ENCODE peak calls at places on chromosomes 4 and X, in five cellular contexts. One of them, this sample, is unnamed.

GRCh38 chrX:15646543-15646942 is 18.1 kb downstream of the CLTRN start:
- DNase-seq in left ventricle myocardium inferior: no peak
- DNase-seq in PC-3: no peak
- DNase-seq in K562: no peak
- DNase-seq in adrenal gland: no peak
- DNase-seq in this sample: no peak

GRCh38 chrX:55240788-55241187 is 20.6 kb downstream of the PAGE5 start:
- DNase-seq in PC-3: no peak
- DNase-seq in K562: no peak
- DNase-seq in adrenal gland: no peak
- DNase-seq in left ventricle myocardium inferior: no peak
- DNase-seq in this sample: no peak

GRCh38 chr4:52780206-52780605 is 29.0 kb upstream of the ERVMER34-1 start:
- DNase-seq in K562: no peak
- DNase-seq in adrenal gland: peak; percentile 28
- DNase-seq in left ventricle myocardium inferior: peak; percentile 34
- DNase-seq in PC-3: peak; percentile 52
- DNase-seq in this sample: peak; percentile 5

GRCh38 chrX:24478516-24478915 is 13.4 kb downstream of the PDK3 start:
- DNase-seq in PC-3: no peak
- DNase-seq in adrenal gland: no peak
- DNase-seq in left ventricle myocardium inferior: no peak
- DNase-seq in K562: no peak
- DNase-seq in this sample: no peak

GRCh38 chr4:102477657-102478056 is 23.5 kb upstream of the NFKB1 start:
- DNase-seq in PC-3: peak; percentile 30
- DNase-seq in K562: no peak
- DNase-seq in adrenal gland: no peak
- DNase-seq in left ventricle myocardium inferior: no peak
- DNase-seq in this sample: no peak

GRCh38 chr4:187656953-187657352 is 338.6 kb upstream of the ZFP42 start:
- DNase-seq in left ventricle myocardium inferior: no peak
- DNase-seq in adrenal gland: no peak
- DNase-seq in PC-3: no peak
- DNase-seq in K562: no peak
- DNase-seq in this sample: peak; percentile 59

GRCh38 chr4:185933078-185933581 is 121.1 kb upstream of the SORBS2 start:
- DNase-seq in adrenal gland: no peak
- DNase-seq in left ventricle myocardium inferior: no peak
- DNase-seq in K562: no peak
- DNase-seq in PC-3: peak; percentile 28
- DNase-seq in this sample: peak; percentile 56

GRCh38 chr4:148076964-148077363 is 345.1 kb downstream of the ARHGAP10 start:
- DNase-seq in adrenal gland: no peak
- DNase-seq in K562: no peak
- DNase-seq in PC-3: no peak
- DNase-seq in left ventricle myocardium inferior: no peak
- DNase-seq in this sample: no peak

GRCh38 chr4:81946996-81947395 is 426.8 kb downstream of the HNRNPD start:
- DNase-seq in adrenal gland: no peak
- DNase-seq in PC-3: no peak
- DNase-seq in K562: no peak
- DNase-seq in left ventricle myocardium inferior: no peak
- DNase-seq in this sample: no peak

GRCh38 chr4:115090483-115091075 is 22.8 kb downstream of the NDST4 start:
- DNase-seq in adrenal gland: no peak
- DNase-seq in K562: no peak
- DNase-seq in PC-3: peak; percentile 58
- DNase-seq in left ventricle myocardium inferior: no peak
- DNase-seq in this sample: no peak

GRCh38 chr4:25069014-25069413 is 38.3 kb upstream of the LGI2 start:
- DNase-seq in adrenal gland: no peak
- DNase-seq in PC-3: peak; percentile 34
- DNase-seq in left ventricle myocardium inferior: no peak
- DNase-seq in K562: no peak
- DNase-seq in this sample: no peak

GRCh38 chr4:23368081-23368697 is 521.7 kb downstream of the PPARGC1A start:
- DNase-seq in left ventricle myocardium inferior: no peak
- DNase-seq in PC-3: peak; percentile 5
- DNase-seq in adrenal gland: no peak
- DNase-seq in K562: peak; percentile 26
- DNase-seq in this sample: no peak

GRCh38 chr4:75919914-75920313 is 17.7 kb upstream of the PPEF2 start:
- DNase-seq in K562: no peak
- DNase-seq in PC-3: no peak
- DNase-seq in left ventricle myocardium inferior: peak; percentile 26
- DNase-seq in adrenal gland: no peak
- DNase-seq in this sample: no peak

GRCh38 chrX:140149761-140150160 is 184.4 kb upstream of the CXorf66 start:
- DNase-seq in K562: no peak
- DNase-seq in adrenal gland: no peak
- DNase-seq in left ventricle myocardium inferior: no peak
- DNase-seq in PC-3: no peak
- DNase-seq in this sample: no peak

GRCh38 chr4:107743532-107743931 is 23.5 kb upstream of the PAPSS1 start:
- DNase-seq in PC-3: no peak
- DNase-seq in adrenal gland: no peak
- DNase-seq in left ventricle myocardium inferior: no peak
- DNase-seq in K562: no peak
- DNase-seq in this sample: no peak

GRCh38 chr4:102438396-102438795 is 62.8 kb upstream of the NFKB1 start:
- DNase-seq in left ventricle myocardium inferior: no peak
- DNase-seq in K562: no peak
- DNase-seq in PC-3: peak; percentile 32
- DNase-seq in adrenal gland: no peak
- DNase-seq in this sample: no peak

GRCh38 chrX:140866446-140866845 is 135.9 kb upstream of the SPANXB1 start:
- DNase-seq in K562: no peak
- DNase-seq in adrenal gland: no peak
- DNase-seq in PC-3: peak; percentile 9
- DNase-seq in left ventricle myocardium inferior: no peak
- DNase-seq in this sample: no peak

GRCh38 chrX:23286731-23287130 is 47.9 kb upstream of the PTCHD1 start:
- DNase-seq in adrenal gland: no peak
- DNase-seq in left ventricle myocardium inferior: no peak
- DNase-seq in PC-3: no peak
- DNase-seq in K562: no peak
- DNase-seq in this sample: no peak

GRCh38 chr4:114399085-114399484 is 199.5 kb upstream of the UGT8 start:
- DNase-seq in PC-3: no peak
- DNase-seq in left ventricle myocardium inferior: no peak
- DNase-seq in adrenal gland: no peak
- DNase-seq in K562: no peak
- DNase-seq in this sample: no peak

GRCh38 chrX:69538321-69538876 is 34.3 kb downstream of the NALF2 start:
- DNase-seq in left ventricle myocardium inferior: peak; percentile 69
- DNase-seq in PC-3: peak; percentile 58
- DNase-seq in K562: peak; percentile 77
- DNase-seq in adrenal gland: peak; percentile 83
- DNase-seq in this sample: no peak
- H3K4me3 ChIP-seq in left ventricle myocardium inferior: peak overlapping the region; percentile 64
- H3K4me3 ChIP-seq in PC-3: peak overlapping the region; percentile 63
- H3K4me3 ChIP-seq in K562: no peak overlapping the region
- H3K4me3 ChIP-seq in adrenal gland: no peak overlapping the region
- H3K4me3 ChIP-seq in this sample: peak overlapping the region; percentile 37

GRCh38 chr4:5824635-5825034 is 68.3 kb downstream of the CRMP1 start:
- DNase-seq in left ventricle myocardium inferior: no peak
- DNase-seq in PC-3: peak; percentile 55
- DNase-seq in K562: peak; percentile 44
- DNase-seq in adrenal gland: no peak
- DNase-seq in this sample: no peak
- TF ChIP-seq CTCF in left ventricle myocardium inferior: peak; percentile 62
- TF ChIP-seq CTCF in PC-3: peak; percentile 64
- TF ChIP-seq CTCF in K562: peak; percentile 55
- TF ChIP-seq CTCF in adrenal gland: no peak
- TF ChIP-seq CTCF in this sample: peak; percentile 74

GRCh38 chrX:129956765-129957164 is 25.7 kb upstream of the BCORL1 start:
- DNase-seq in left ventricle myocardium inferior: no peak
- DNase-seq in K562: no peak
- DNase-seq in adrenal gland: no peak
- DNase-seq in PC-3: no peak
- DNase-seq in this sample: no peak
- H3K4me3 ChIP-seq in left ventricle myocardium inferior: peak overlapping the region; percentile 64
- H3K4me3 ChIP-seq in K562: peak overlapping the region; percentile 30
- H3K4me3 ChIP-seq in adrenal gland: no peak overlapping the region
- H3K4me3 ChIP-seq in PC-3: no peak overlapping the region
- H3K4me3 ChIP-seq in this sample: peak overlapping the region; percentile 37

GRCh38 chr4:152398060-152398459 is 137.8 kb downstream of the FBXW7 start:
- DNase-seq in PC-3: peak; percentile 48
- DNase-seq in left ventricle myocardium inferior: no peak
- DNase-seq in K562: no peak
- DNase-seq in adrenal gland: no peak
- DNase-seq in this sample: no peak
- TF ChIP-seq CTCF in PC-3: peak; percentile 50
- TF ChIP-seq CTCF in left ventricle myocardium inferior: peak; percentile 50
- TF ChIP-seq CTCF in K562: no peak
- TF ChIP-seq CTCF in adrenal gland: no peak
- TF ChIP-seq CTCF in this sample: peak; percentile 15

DNA sequence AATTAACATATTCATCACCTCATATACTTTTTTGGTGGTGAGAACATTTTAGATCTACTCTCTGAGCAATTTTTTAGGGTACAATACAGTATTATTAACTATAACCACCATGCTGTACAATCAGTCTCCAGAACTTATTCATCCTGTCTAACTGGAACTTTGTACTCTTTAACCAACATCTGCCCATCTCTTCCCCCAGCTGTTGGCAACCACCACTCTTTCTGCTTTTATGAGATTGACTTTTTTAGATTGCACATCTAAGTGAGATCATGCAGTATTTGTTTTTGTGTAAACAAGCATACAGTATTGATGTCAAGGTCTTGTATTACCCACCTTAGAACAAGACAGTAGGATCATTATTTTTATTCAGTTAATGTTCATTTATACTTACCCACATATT is 516.8 kb downstream of the RPA4 start:
- DNase-seq in adrenal gland: no peak
- DNase-seq in left ventricle myocardium inferior: no peak
- DNase-seq in K562: no peak
- DNase-seq in PC-3: peak; percentile 31
- DNase-seq in this sample: no peak
- H3K4me3 ChIP-seq in adrenal gland: no peak overlapping the region
- H3K4me3 ChIP-seq in left ventricle myocardium inferior: no peak overlapping the region
- H3K4me3 ChIP-seq in K562: no peak overlapping the region
- H3K4me3 ChIP-seq in PC-3: no peak overlapping the region
- H3K4me3 ChIP-seq in this sample: no peak overlapping the region

DNA sequence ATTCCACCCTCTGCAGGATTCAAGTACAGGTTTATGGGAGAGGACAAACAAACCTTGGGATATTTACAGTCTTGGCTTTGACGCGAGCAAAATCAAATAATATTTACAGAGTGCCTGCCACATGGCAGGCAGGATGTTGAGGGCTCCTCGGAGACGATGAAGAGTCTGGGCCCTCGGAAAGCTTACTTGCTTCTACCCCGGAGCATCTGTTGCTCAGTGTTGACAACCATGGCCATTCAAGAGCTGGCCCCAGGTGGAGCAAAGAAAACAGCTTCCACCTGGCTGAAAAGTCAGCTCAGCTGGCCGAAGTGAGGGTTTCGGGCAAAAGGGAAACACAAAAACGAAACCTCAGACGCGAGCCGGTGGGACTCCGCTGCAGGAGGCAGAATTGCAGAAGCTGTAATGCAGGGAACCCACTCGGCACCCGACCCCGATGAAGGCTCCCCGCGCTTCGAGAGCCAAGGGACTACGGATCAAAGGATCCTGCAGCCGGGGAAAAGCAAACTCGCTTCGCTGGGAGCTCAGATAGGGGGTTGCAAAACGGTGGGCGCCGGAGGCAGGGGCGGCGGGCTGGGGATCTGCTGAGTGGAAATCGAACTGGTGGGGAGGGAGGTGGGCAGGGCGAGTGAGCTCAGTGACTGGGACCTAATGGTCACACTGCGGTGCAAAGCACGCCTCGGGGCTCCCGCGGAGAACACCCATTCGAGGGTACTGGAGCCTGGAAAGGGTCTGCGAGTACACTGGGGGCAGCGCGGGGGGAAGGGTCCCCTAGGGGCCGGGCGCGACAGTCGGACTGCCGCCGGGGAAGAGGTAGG is 777 bp downstream of the ATP8A1 start:
- DNase-seq in left ventricle myocardium inferior: peak; percentile 40
- DNase-seq in adrenal gland: peak; percentile 45
- DNase-seq in PC-3: peak; percentile 63
- DNase-seq in K562: no peak
- DNase-seq in this sample: no peak
- TF ChIP-seq CTCF in left ventricle myocardium inferior: no peak
- TF ChIP-seq CTCF in adrenal gland: no peak
- TF ChIP-seq CTCF in PC-3: no peak
- TF ChIP-seq CTCF in K562: no peak
- TF ChIP-seq CTCF in this sample: no peak

DNA sequence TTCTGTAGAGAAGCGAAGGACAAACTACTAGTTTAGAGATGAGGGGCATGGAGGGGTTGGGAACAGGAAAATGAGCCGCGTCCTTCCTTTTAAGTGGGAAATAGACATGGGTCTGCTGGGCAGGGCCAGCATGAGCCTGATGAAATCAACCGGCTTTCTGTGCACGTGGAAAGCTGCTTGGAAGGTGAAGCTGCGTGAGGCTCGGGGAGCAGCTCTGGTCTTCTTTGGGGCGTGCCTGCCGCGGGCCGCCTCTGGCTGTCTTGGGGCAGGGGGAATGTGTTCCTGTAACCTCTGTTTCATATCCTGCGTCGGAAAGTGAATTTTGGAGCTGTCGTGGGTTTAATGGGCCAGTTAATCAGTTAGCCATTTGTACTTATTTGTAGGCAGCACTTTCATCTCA is 70.7 kb upstream of the HGFAC start:
- DNase-seq in left ventricle myocardium inferior: no peak
- DNase-seq in adrenal gland: no peak
- DNase-seq in K562: no peak
- DNase-seq in PC-3: no peak
- DNase-seq in this sample: no peak
- H3K4me3 ChIP-seq in left ventricle myocardium inferior: peak overlapping the region; percentile 60
- H3K4me3 ChIP-seq in adrenal gland: no peak overlapping the region
- H3K4me3 ChIP-seq in K562: no peak overlapping the region
- H3K4me3 ChIP-seq in PC-3: no peak overlapping the region
- H3K4me3 ChIP-seq in this sample: no peak overlapping the region

GRCh38 chrX:107731831-107732502 is 43.6 kb downstream of the TSC22D3 start:
- DNase-seq in PC-3: peak; percentile 84
- DNase-seq in K562: peak; percentile 73
- DNase-seq in adrenal gland: peak; percentile 89
- DNase-seq in left ventricle myocardium inferior: peak; percentile 87
- DNase-seq in this sample: no peak
- TF ChIP-seq CTCF in PC-3: no peak
- TF ChIP-seq CTCF in K562: no peak
- TF ChIP-seq CTCF in adrenal gland: no peak
- TF ChIP-seq CTCF in left ventricle myocardium inferior: no peak
- TF ChIP-seq CTCF in this sample: no peak

This sample was measured in AG04449.